ENCODE peak calls at places on chromosomes 6 and 20, in six cellular contexts. G, L, I, U, F and O are unnamed samples.
A peak's percentile ranks its signal among the peaks of the same experiment; 100 is the strongest.

GRCh38 chr6:27505209-27506027 is 32.5 kb upstream of the ZNF184 start:
- DNase-seq in I (peak; percentile 87), L (peak; percentile 75), F (peak; percentile 46), U (peak; percentile 85), G (peak; percentile 87), O (peak; percentile 34)

GRCh38 chr6:159654483-159655098 is 38.5 kb downstream of the SOD2 start:
- DNase-seq in U (peak; percentile 94), L (peak; percentile 39), F (peak; percentile 79), G (peak; percentile 76), I (peak; percentile 41), O (peak; percentile 86)

GRCh38 chr6:100664274-100665040 is 199.7 kb upstream of the SIM1 start:
- DNase-seq in F (peak; percentile 56), G (peak; percentile 41), I (no peak), L (peak; percentile 36), U (peak; percentile 66), O (peak; percentile 41)

GRCh38 chr6:164039954-164040375 is 625.4 kb downstream of the QKI start:
- DNase-seq in U (no peak), I (no peak), G (no peak), F (no peak), L (no peak), O (no peak)

GRCh38 chr6:45959534-45960195 is 56.0 kb downstream of the CLIC5 start:
- DNase-seq in G (peak; percentile 71), I (no peak), F (peak; percentile 39), L (no peak), U (no peak), O (no peak)

GRCh38 chr6:135972586-135972985 is 121.1 kb downstream of the PDE7B start:
- DNase-seq in L (no peak), F (no peak), I (no peak), G (no peak), U (no peak), O (no peak)

GRCh38 chr6:159852877-159853276 is 37.9 kb upstream of the MAS1 start:
- DNase-seq in I (no peak), F (peak; percentile 43), L (peak; percentile 7), G (peak; percentile 31), U (peak; percentile 50), O (peak; percentile 58)

GRCh38 chr6:43428874-43429273 is 1.5 kb downstream of the ABCC10 start:
- DNase-seq in G (no peak), F (peak; percentile 13), U (no peak), L (no peak), I (no peak), O (peak; percentile 19)

GRCh38 chr20:59547596-59547995 is 56.7 kb upstream of the PHACTR3 start:
- DNase-seq in I (no peak), L (no peak), G (no peak), F (no peak), U (no peak), O (no peak)

GRCh38 chr20:7657569-7657968 is 282.7 kb downstream of the HAO1 start:
- DNase-seq in I (no peak), U (no peak), L (no peak), F (no peak), G (peak; percentile 78), O (no peak)

GRCh38 chr6:10465633-10466499 is 51.0 kb upstream of the TFAP2A start:
- DNase-seq in U (peak; percentile 80), G (peak; percentile 75), L (peak; percentile 53), I (peak; percentile 65), F (peak; percentile 57), O (peak; percentile 55)

GRCh38 chr6:149852180-149852579 is 12.0 kb downstream of the LRP11 start:
- DNase-seq in U (no peak), I (no peak), L (no peak), F (peak; percentile 37), G (peak; percentile 79), O (peak; percentile 76)

GRCh38 chr20:54255157-54255556 is 47.3 kb downstream of the PFDN4 start:
- DNase-seq in F (peak; percentile 74), G (no peak), I (no peak), L (no peak), U (no peak), O (no peak)

GRCh38 chr6:13573669-13574110 is 711 bp upstream of the SIRT5 start:
- DNase-seq in G (peak; percentile 51), F (peak; percentile 81), U (no peak), I (peak; percentile 18), L (no peak), O (no peak)

GRCh38 chr6:30334077-30334476 is 7.3 kb downstream of the TRIM39 start:
- DNase-seq in L (no peak), I (no peak), F (no peak), G (no peak), U (no peak), O (no peak)

GRCh38 chr6:16420715-16421461 is 182.5 kb downstream of the GMPR start:
- DNase-seq in U (no peak), L (peak; percentile 61), F (peak; percentile 90), I (no peak), G (peak; percentile 43), O (peak; percentile 30)

GRCh38 chr6:158737710-158738615 is 81.2 kb downstream of the EZR start:
- DNase-seq in I (peak; percentile 92), F (peak; percentile 63), G (peak; percentile 81), L (no peak), U (no peak), O (no peak)

GRCh38 chr6:44503471-44503870 is 116.0 kb downstream of the CDC5L start:
- DNase-seq in F (no peak), U (no peak), G (no peak), I (no peak), L (no peak), O (no peak)
- H3K9me2 ChIP-seq in F (no peaks in the 10 kb centered on the region), U (no peaks in the 10 kb centered on the region), G (peaks cover 4% of the 10 kb centered on the region), I (no peaks in the 10 kb centered on the region), L (no peaks in the 10 kb centered on the region), O (no peaks in the 10 kb centered on the region)

GRCh38 chr6:111871207-111871606 is 2.0 kb downstream of the FYN start:
- DNase-seq in L (no peak), I (no peak), F (peak; percentile 30), G (no peak), U (peak; percentile 68), O (peak; percentile 48)
- H3K4me3 ChIP-seq in L (no peak overlapping the region), I (no peak overlapping the region), F (peak overlapping the region; percentile 84), G (peak overlapping the region; percentile 71), U (peak overlapping the region; percentile 97), O (peak overlapping the region; percentile 79)

GRCh38 chr20:61907081-61907891 is 158.4 kb downstream of the TAF4 start:
- DNase-seq in U (no peak), I (no peak), L (no peak), G (no peak), F (no peak), O (no peak)
- H3K9me2 ChIP-seq in U (no peaks in the 10 kb centered on the region), I (no peaks in the 10 kb centered on the region), L (no peaks in the 10 kb centered on the region), G (no peaks in the 10 kb centered on the region), F (no peaks in the 10 kb centered on the region), O (no peaks in the 10 kb centered on the region)

GRCh38 chr6:104885518-104886043 is 25.9 kb upstream of the HACE1 start:
- DNase-seq in L (no peak), I (no peak), G (no peak), F (no peak), U (no peak), O (no peak)
- H3K4me3 ChIP-seq in L (no peak overlapping the region), I (no peak overlapping the region), G (no peak overlapping the region), F (no peak overlapping the region), U (no peak overlapping the region), O (no peak overlapping the region)

GRCh38 chr6:49300443-49300842 is 162.6 kb downstream of the MMUT start:
- DNase-seq in L (no peak), I (no peak), U (no peak), F (no peak), G (peak; percentile 60), O (no peak)

GRCh38 chr6:49305010-49305409 is 158.0 kb downstream of the MMUT start:
- DNase-seq in L (no peak), G (no peak), F (no peak), I (no peak), U (no peak), O (no peak)

DNA sequence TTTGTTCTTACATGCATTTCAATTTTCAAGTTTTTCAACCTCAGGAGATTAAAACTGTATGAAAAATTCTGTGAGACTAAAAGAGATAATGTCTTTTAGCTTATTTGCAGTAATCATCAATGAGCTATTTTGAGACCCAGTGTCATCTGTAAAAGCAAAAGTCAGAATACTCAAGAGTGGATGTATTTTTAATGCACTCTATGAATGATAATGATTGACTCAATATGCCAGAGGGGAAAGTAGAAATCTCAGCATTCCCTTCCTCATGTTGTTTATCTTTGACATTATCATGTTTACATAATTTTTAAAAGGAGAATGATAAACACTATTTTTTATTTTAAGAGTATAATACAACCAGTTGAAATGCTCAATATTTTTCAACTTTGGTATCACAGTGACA is 162.1 kb downstream of the MMUT start:
- DNase-seq in U (no peak), I (no peak), F (no peak), G (peak; percentile 29), L (no peak), O (no peak)
- H3K9me2 ChIP-seq in U (no peaks in the 10 kb centered on the region), I (no peaks in the 10 kb centered on the region), F (no peaks in the 10 kb centered on the region), G (no peaks in the 10 kb centered on the region), L (no peaks in the 10 kb centered on the region), O (no peaks in the 10 kb centered on the region)

GRCh38 chr6:142842423-142843261 is 102.3 kb downstream of the HIVEP2 start:
- DNase-seq in F (peak; percentile 67), U (no peak), I (no peak), G (peak; percentile 90), L (peak; percentile 53), O (no peak)
- H3K4me3 ChIP-seq in F (peak overlapping the region; percentile 60), U (no peak overlapping the region), I (no peak overlapping the region), G (peak overlapping the region; percentile 54), L (peak overlapping the region; percentile 52), O (peak overlapping the region; percentile 64)

DNA sequence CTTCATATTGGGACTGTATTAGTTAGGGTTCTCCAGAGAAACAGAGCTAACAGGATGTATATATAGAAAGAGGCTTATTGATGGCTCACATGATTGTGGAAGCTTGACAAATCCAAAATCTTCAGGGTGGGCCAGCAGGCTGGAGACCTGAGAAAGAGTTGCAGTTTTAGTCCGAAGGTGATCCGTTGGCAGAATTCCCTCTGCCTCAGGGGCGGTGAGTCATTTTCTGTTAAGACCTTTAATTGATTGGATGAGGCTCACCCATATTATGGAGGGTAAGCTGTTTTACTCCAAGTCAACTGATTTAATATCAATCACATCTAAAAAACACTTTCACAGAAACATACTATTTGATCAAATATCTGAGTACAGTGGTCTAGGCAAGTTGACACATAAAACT is 113.6 kb downstream of the FLRT3 start:
- DNase-seq in U (no peak), L (no peak), G (peak; percentile 58), F (no peak), I (no peak), O (no peak)
- H3K9me2 ChIP-seq in U (no peaks in the 10 kb centered on the region), L (no peaks in the 10 kb centered on the region), G (no peaks in the 10 kb centered on the region), F (no peaks in the 10 kb centered on the region), I (no peaks in the 10 kb centered on the region), O (no peaks in the 10 kb centered on the region)

GRCh38 chr20:42611423-42611822 is 578.3 kb downstream of the PTPRT start:
- DNase-seq in G (no peak), I (no peak), F (no peak), U (no peak), L (no peak), O (no peak)
- H3K4me3 ChIP-seq in G (no peak overlapping the region), I (no peak overlapping the region), F (no peak overlapping the region), U (no peak overlapping the region), L (no peak overlapping the region), O (no peak overlapping the region)